ENCODE peak calls at places on chromosomes 11 and 22, in six cellular contexts. X is mammary epithelial cell; J is right cardiac atrium; L is psoas muscle; R is lower lobe of right lung; T is effector memory CD4-positive, alpha-beta T cell. O is an unnamed sample.
A peak's percentile ranks its signal among the peaks of the same experiment; 100 is the strongest.

GRCh38 chr11:68847395-68847794 is 5.7 kb upstream of the CPT1A start:
- DNase-seq in X (no peak), J (no peak), L (no peak), R (no peak), T (no peak), O (no peak)

GRCh38 chr11:72750086-72750485 is 2.1 kb downstream of the ARAP1 start:
- DNase-seq in X (no peak), J (peak; percentile 35), L (no peak), R (no peak), T (no peak), O (no peak)

GRCh38 chr22:48708558-48709245 is 1119.0 kb downstream of the BRD1 start:
- DNase-seq in X (no peak), J (peak; percentile 20), L (no peak), R (no peak), T (no peak), O (peak; percentile 36)

GRCh38 chr11:72568861-72569260 is 105.4 kb downstream of the PDE2A start:
- DNase-seq in X (peak; percentile 48), J (no peak), L (no peak), R (no peak), T (no peak), O (peak; percentile 22)

GRCh38 chr11:100687630-100688395 is 725 bp downstream of the ARHGAP42 start:
- DNase-seq in X (peak; percentile 79), J (peak; percentile 69), L (peak; percentile 57), R (peak; percentile 54), T (no peak), O (peak; percentile 89)

GRCh38 chr11:95230054-95231034 is 658 bp downstream of the SESN3 start:
- DNase-seq in X (peak; percentile 42), J (peak; percentile 46), L (peak; percentile 17), R (no peak), T (no peak), O (peak; percentile 76)

GRCh38 chr11:5507586-5508305 is 2.0 kb downstream of the UBQLN3 start:
- DNase-seq in X (no peak), J (no peak), L (no peak), R (no peak), T (no peak), O (no peak)

GRCh38 chr22:31715157-31715778 is 34.7 kb downstream of the PRR14L start:
- DNase-seq in X (no peak), J (no peak), L (no peak), R (no peak), T (no peak), O (no peak)

GRCh38 chr22:45082795-45083194 is 73.0 kb upstream of the PHF21B start:
- DNase-seq in X (no peak), J (no peak), L (no peak), R (no peak), T (no peak), O (peak; percentile 87)

GRCh38 chr22:45358127-45358526 is 48.4 kb downstream of the FAM118A start:
- DNase-seq in X (no peak), J (no peak), L (no peak), R (no peak), T (no peak), O (no peak)

GRCh38 chr11:5252280-5253265 is 2.0 kb downstream of the HBG2 start:
- DNase-seq in X (no peak), J (no peak), L (no peak), R (no peak), T (no peak), O (no peak)

GRCh38 chr11:66561178-66561974 is 7.0 kb downstream of the CTSF start:
- DNase-seq in X (no peak), J (no peak), L (no peak), R (no peak), T (no peak), O (no peak)

GRCh38 chr11:63933459-63933858 is 5.3 kb upstream of the NAA40 start:
- DNase-seq in X (no peak), J (no peak), L (no peak), R (no peak), T (no peak), O (no peak)

GRCh38 chr22:26679003-26679629 is 21.7 kb downstream of the MIAT start:
- DNase-seq in X (peak; percentile 54), J (peak; percentile 87), L (peak; percentile 64), R (peak; percentile 70), T (peak; percentile 61), O (peak; percentile 96)

GRCh38 chr11:104705475-104706195 is 192.6 kb downstream of the CASP12 start:
- DNase-seq in X (peak; percentile 8), J (peak; percentile 18), L (peak; percentile 16), R (peak; percentile 35), T (peak; percentile 63), O (no peak)

GRCh38 chr22:37486224-37486845 is at the start of gene MFNG:
- DNase-seq in X (peak; percentile 48), J (peak; percentile 88), L (peak; percentile 71), R (peak; percentile 90), T (peak; percentile 73), O (peak; percentile 90)

GRCh38 chr11:72781313-72782080 is 12.3 kb downstream of the STARD10 start:
- DNase-seq in X (no peak), J (peak; percentile 78), L (peak; percentile 51), R (peak; percentile 64), T (peak; percentile 61), O (peak; percentile 82)

GRCh38 chr22:26534166-26534855 is 22.0 kb upstream of the TFIP11 start:
- DNase-seq in X (peak; percentile 44), J (no peak), L (no peak), R (no peak), T (no peak), O (no peak)

GRCh38 chr22:44181033-44181911 is 547 bp downstream of the PARVG start:
- DNase-seq in X (no peak), J (peak; percentile 74), L (no peak), R (peak; percentile 79), T (peak; percentile 39), O (no peak)

GRCh38 chr11:75725552-75726320 is 8.1 kb downstream of the MOGAT2 start:
- DNase-seq in X (no peak), J (no peak), L (no peak), R (no peak), T (no peak), O (peak; percentile 37)

GRCh38 chr11:80620867-80621266 is 1180.0 kb upstream of the TENM4 start:
- DNase-seq in X (no peak), J (no peak), L (no peak), R (no peak), T (no peak), O (no peak)

GRCh38 chr11:74989269-74989655 is 529 bp downstream of the NEU3 start:
- DNase-seq in X (peak; percentile 13), J (no peak), L (no peak), R (no peak), T (no peak), O (no peak)

GRCh38 chr11:30025396-30026139 is 8.7 kb upstream of the KCNA4 start:
- DNase-seq in X (no peak), J (no peak), L (no peak), R (no peak), T (no peak), O (peak; percentile 76)

DNA sequence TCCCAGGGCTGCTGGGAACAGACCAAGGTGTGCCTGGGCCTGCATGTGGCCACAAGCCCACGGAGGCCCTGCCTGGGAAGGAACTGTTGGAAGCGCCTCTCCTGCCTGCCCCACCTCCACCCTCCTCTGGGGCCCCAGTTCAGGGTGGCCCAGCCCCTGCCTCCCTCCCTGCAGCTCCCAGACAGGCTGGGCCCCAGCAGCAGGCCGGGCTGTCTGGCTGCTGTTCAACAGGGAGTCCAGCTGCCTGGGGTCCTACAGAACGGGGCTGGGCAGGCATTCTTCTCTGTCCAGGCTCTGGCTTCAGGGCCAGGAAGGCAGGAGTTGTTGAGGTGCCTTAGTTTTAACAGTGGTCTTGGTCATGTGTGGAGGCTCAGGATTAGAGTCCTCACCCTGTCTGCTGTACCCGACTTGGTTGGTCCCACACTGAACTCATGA is 11.8 kb downstream of the PRDM11 start:
- DNase-seq in X (no peak), J (peak; percentile 78), L (no peak), R (peak; percentile 59), T (no peak), O (peak; percentile 51)
- H3K4me1 ChIP-seq in X (peaks cover 12% of the 10 kb centered on the region), J (peaks cover 25% of the 10 kb centered on the region), L (peaks cover 35% of the 10 kb centered on the region), R (peaks cover 35% of the 10 kb centered on the region), T (no peaks in the 10 kb centered on the region), O (no peaks in the 10 kb centered on the region)

GRCh38 chr11:12680940-12681258 is 6.7 kb downstream of the TEAD1 start:
- DNase-seq in X (no peak), J (no peak), L (no peak), R (no peak), T (no peak), O (no peak)
- H3K4me1 ChIP-seq in X (peaks cover 50% of the 10 kb centered on the region), J (peaks cover 27% of the 10 kb centered on the region), L (peaks cover 92% of the 10 kb centered on the region), R (peaks cover 65% of the 10 kb centered on the region), T (peaks cover 4% of the 10 kb centered on the region), O (peaks cover 36% of the 10 kb centered on the region)

GRCh38 chr11:33307984-33308383 is 50.8 kb downstream of the HIPK3 start:
- DNase-seq in X (no peak), J (no peak), L (no peak), R (no peak), T (no peak), O (no peak)
- H3K4me1 ChIP-seq in X (peaks cover 7% of the 10 kb centered on the region), J (peaks cover 2% of the 10 kb centered on the region), L (peaks cover 41% of the 10 kb centered on the region), R (peaks cover 9% of the 10 kb centered on the region), T (no peaks in the 10 kb centered on the region), O (no peaks in the 10 kb centered on the region)

GRCh38 chr22:19663821-19664325 is 50.4 kb upstream of the SEPTIN5 start:
- DNase-seq in X (no peak), J (peak; percentile 70), L (peak; percentile 60), R (no peak), T (no peak), O (peak; percentile 73)

GRCh38 chr22:19664951-19665783 is 49.1 kb upstream of the SEPTIN5 start:
- DNase-seq in X (no peak), J (no peak), L (no peak), R (no peak), T (no peak), O (peak; percentile 30)

GRCh38 chr22:19661156-19661555 is 53.1 kb upstream of the SEPTIN5 start:
- DNase-seq in X (no peak), J (no peak), L (no peak), R (no peak), T (no peak), O (peak; percentile 14)

GRCh38 chr22:19664406-19664805 is 49.9 kb upstream of the SEPTIN5 start:
- DNase-seq in X (no peak), J (no peak), L (no peak), R (no peak), T (no peak), O (no peak)

DNA sequence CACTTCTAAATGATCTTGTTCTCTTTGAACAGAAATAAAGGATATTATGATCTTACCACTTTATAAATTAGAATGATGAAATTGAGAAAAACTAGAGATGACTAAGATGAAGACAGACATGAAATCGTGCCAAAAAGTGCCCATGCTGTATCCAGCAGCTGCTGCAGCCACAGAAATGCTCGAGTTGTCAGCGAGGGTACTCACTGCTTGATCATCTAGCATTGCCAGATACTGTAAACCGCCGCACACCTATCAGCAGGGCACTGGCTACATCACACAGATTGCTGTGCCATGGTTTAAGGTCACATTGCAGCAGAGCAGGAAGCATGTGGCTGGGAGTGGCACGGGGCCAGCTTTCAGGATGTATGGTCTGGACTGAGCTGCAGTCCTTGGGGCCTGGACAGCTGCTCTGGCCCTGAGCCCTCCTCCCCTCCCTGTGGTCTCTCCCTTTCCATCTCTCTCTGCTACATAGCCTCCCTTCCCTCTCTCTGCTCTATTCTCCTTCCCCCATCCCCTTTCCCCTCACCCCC is 51.0 kb upstream of the SEPTIN5 start:
- DNase-seq in X (peak; percentile 65), J (peak; percentile 81), L (peak; percentile 54), R (peak; percentile 69), T (no peak), O (no peak)
- H3K4me1 ChIP-seq in X (peaks cover 13% of the 10 kb centered on the region), J (no peaks in the 10 kb centered on the region), L (peaks cover 7% of the 10 kb centered on the region), R (no peaks in the 10 kb centered on the region), T (no peaks in the 10 kb centered on the region), O (no peaks in the 10 kb centered on the region)

O was measured in endodermal cell.